ENCODE peak calls at places on chromosomes 13 and 19, in four cellular contexts. C is H1, U is IMR-90, N is mesenchymal stem cell. D is an unnamed sample.

GRCh38 chr13:85693889-85694511 is 105.2 kb downstream of the SLITRK6 start:
- DNase-seq in C (no peak), U (peak), N (peak), D (no peak)

GRCh38 chr13:87259479-87260083 is 411.6 kb upstream of the SLITRK5 start:
- DNase-seq in C (no peak), U (no peak), N (peak), D (no peak)

GRCh38 chr13:25990801-25991200 is 61.0 kb downstream of the SHISA2 start:
- DNase-seq in N (peak), C (no peak), U (no peak), D (no peak)

GRCh38 chr13:78787189-78787588 is 128.2 kb upstream of the OBI1 start:
- DNase-seq in C (no peak), U (no peak), N (peak), D (no peak)

GRCh38 chr13:25037057-25037813 is 58.7 kb upstream of the PABPC3 start:
- DNase-seq in N (peak), U (peak), C (peak), D (peak)

GRCh38 chr13:44759723-44760360 is 183.7 kb upstream of the TSC22D1 start:
- DNase-seq in U (peak), N (peak), C (no peak), D (no peak)

GRCh38 chr19:29927944-29928669 is 13.9 kb upstream of the URI1 start:
- DNase-seq in N (no peak), U (no peak), C (no peak), D (no peak)

GRCh38 chr13:80083516-80084085 is 257.3 kb downstream of the SPRY2 start:
- DNase-seq in C (no peak), U (peak), N (peak), D (no peak)

GRCh38 chr19:45972081-45972943 is 1.4 kb downstream of the NOVA2 start:
- DNase-seq in C (peak), U (no peak), N (no peak), D (no peak)

GRCh38 chr13:51803018-51803417 is 945 bp downstream of the DHRS12 start:
- DNase-seq in U (no peak), N (no peak), C (no peak), D (no peak)

GRCh38 chr13:52406629-52407028 is 657 bp upstream of the THSD1 start:
- DNase-seq in N (no peak), C (no peak), U (no peak), D (no peak)

GRCh38 chr19:45505151-45505995 is 1.9 kb upstream of the VASP start:
- DNase-seq in C (no peak), U (peak), N (peak), D (no peak)

GRCh38 chr19:8610041-8610927 is at the start of gene ADAMTS10:
- DNase-seq in C (peak), N (no peak), U (peak), D (no peak)

GRCh38 chr19:35177377-35178274 is 23.1 kb downstream of the FXYD5 start:
- DNase-seq in U (no peak), C (no peak), N (no peak), D (no peak)

GRCh38 chr13:39254606-39255005 is 216.3 kb downstream of the NHLRC3 start:
- DNase-seq in C (no peak), U (no peak), N (no peak), D (no peak)

GRCh38 chr13:112102243-112102642 is 35.3 kb downstream of the SOX1 start:
- DNase-seq in N (no peak), U (no peak), C (peak), D (no peak)

GRCh38 chr19:13604902-13605586 is 98.8 kb upstream of the CACNA1A start:
- DNase-seq in N (no peak), C (no peak), U (no peak), D (no peak)

GRCh38 chr19:17011485-17011884 is 15.1 kb downstream of the CPAMD8 start:
- DNase-seq in U (no peak), C (no peak), N (no peak), D (no peak)

GRCh38 chr19:32018014-32018413 is 327.4 kb upstream of the ZNF507 start:
- DNase-seq in N (peak), C (peak), U (no peak), D (no peak)

GRCh38 chr13:49532593-49532992 is 36.8 kb downstream of the PHF11 start:
- DNase-seq in U (no peak), C (no peak), N (no peak), D (no peak)

GRCh38 chr19:23762884-23763711 is 4.4 kb upstream of the ZNF681 start:
- DNase-seq in N (peak), U (peak), C (peak), D (peak)

GRCh38 chr13:112877976-112878955 is 90.7 kb upstream of the MCF2L start:
- DNase-seq in N (no peak), U (no peak), C (no peak), D (no peak)

GRCh38 chr19:10820173-10820572 is 15.8 kb downstream of the TMED1 start:
- DNase-seq in C (no peak), U (no peak), N (no peak), D (no peak)

GRCh38 chr19:46714523-46715106 is 2.3 kb downstream of the PRKD2 start:
- DNase-seq in U (no peak), N (peak), C (peak), D (no peak)

GRCh38 chr19:743168-743687 is 7.7 kb upstream of the MISP start:
- DNase-seq in C (no peak), U (no peak), N (no peak), D (no peak)

GRCh38 chr19:2475018-2475701 is 767 bp upstream of the GADD45B start:
- DNase-seq in N (peak), U (peak), C (peak), D (no peak)

GRCh38 chr19:4986056-4986455 is 17.1 kb downstream of the KDM4B start:
- DNase-seq in N (no peak), C (no peak), U (no peak), D (no peak)
- H4K91ac ChIP-seq in N (no peak), C (no peak), U (no peak), D (no peak)

GRCh38 chr19:54128441-54128725 is 9.2 kb upstream of the CNOT3 start:
- DNase-seq in C (no peak), U (no peak), N (no peak), D (no peak)

GRCh38 chr19:54129617-54129996 is 8.0 kb upstream of the CNOT3 start:
- DNase-seq in N (no peak), C (no peak), U (no peak), D (no peak)

GRCh38 chr19:54125713-54126112 is 10.2 kb downstream of the PRPF31 start:
- DNase-seq in U (no peak), N (no peak), C (no peak), D (no peak)

GRCh38 chr19:54127688-54128440 is 9.7 kb upstream of the CNOT3 start:
- DNase-seq in C (no peak), N (no peak), U (no peak), D (no peak)

DNA sequence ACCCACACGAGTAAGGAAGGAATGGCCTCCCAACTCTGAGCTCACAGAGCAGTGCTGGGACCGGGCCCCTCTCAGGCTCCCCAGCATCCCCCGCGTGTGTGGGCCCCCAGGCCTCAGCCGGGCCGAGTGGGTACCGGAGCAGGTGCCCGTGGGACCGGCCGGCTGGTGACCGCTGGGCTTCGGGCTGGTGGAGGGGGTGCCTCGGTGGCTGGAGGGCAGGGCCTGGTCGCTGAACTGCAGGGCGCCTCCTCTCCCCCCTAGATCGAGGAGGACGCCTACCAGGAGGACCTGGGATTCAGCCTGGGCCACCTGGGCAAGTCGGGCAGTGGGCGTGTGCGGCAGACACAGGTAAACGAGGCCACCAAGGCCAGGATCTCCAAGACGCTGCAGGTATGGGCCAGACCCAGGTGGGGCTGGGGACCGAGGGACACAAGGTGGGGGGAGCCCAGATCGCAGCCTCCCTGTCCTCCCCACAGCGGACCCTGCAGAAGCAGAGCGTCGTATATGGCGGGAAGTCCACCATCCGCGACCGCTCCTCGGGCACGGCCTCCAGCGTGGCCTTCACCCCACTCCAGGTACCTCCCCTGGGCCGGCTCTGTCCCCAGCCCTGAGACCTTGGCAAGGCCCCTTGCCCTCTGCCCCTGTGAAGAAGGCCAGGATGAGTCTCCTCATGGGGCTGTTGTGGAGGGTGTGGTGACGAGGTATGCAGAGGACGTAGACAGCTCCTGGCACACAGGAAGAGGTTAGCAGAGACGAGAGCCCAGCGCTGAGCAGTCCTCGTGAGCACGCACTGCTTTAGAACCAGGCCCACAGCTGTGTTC is 8.6 kb upstream of the CNOT3 start:
- DNase-seq in U (no peak), C (no peak), N (no peak), D (no peak)
- H2BK5ac ChIP-seq in U (no peak), C (no peak), N (no peak), D (no peak)

DNA sequence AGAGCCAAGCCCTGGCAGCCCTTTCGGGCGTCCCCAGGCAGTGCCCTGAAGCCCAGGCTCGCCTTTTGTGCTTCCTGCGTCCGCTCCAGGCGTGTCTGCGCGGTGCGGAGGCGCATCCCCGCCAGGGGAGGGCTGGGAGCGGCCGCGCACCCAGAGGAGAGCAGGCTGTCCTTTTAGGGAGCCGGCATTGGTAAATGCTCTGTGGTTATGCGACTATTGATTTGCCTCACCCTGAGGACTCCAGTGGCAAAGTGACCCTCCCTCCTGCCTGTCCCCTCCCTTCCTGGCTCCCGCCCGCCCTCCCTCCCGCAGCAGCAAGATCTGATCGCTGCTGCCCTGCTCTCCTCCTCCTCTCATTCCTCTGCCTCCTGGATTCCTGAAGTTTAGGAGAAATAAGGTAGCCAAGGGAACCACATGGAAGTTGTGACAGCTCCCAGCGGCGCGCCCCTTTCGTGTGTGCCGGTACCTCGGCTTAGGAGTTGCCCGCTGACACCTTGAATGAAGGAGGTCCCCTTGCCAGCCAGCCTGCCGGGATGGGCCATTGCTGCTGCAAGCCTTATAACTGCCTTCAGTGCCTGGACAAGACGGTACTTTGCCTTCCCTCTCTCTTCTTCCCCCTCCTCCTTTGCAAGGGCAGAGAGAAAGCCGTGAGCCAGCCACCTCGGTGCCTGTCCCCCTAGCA is 167.0 kb downstream of the SLC7A1 start:
- DNase-seq in U (no peak), N (peak), C (peak), D (peak)
- H3K27ac ChIP-seq in U (no peak), N (no peak), C (no peak), D (no peak)

DNA sequence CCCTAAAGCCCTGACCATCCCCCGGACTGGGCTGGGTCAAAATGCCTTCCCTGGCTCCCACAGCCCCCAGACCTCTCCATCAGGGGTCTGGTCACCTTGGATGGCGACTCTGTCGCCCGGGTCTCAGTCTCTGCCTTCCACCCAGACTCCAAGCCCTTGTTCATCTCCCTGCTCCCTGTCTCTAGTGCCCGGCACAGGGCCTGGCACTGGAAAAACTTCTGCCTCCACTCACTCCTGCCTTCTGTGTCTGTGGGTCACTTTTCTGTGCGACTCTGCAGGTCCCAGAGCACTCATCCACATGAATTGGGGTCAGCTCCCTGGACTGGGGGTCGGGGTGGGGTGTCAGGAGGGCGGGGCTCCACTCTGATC is 1.1 kb downstream of the ZNF787 start:
- DNase-seq in N (no peak), U (no peak), C (no peak), D (no peak)
- H4K91ac ChIP-seq in N (peak), U (peak), C (peak), D (no peak)

DNA sequence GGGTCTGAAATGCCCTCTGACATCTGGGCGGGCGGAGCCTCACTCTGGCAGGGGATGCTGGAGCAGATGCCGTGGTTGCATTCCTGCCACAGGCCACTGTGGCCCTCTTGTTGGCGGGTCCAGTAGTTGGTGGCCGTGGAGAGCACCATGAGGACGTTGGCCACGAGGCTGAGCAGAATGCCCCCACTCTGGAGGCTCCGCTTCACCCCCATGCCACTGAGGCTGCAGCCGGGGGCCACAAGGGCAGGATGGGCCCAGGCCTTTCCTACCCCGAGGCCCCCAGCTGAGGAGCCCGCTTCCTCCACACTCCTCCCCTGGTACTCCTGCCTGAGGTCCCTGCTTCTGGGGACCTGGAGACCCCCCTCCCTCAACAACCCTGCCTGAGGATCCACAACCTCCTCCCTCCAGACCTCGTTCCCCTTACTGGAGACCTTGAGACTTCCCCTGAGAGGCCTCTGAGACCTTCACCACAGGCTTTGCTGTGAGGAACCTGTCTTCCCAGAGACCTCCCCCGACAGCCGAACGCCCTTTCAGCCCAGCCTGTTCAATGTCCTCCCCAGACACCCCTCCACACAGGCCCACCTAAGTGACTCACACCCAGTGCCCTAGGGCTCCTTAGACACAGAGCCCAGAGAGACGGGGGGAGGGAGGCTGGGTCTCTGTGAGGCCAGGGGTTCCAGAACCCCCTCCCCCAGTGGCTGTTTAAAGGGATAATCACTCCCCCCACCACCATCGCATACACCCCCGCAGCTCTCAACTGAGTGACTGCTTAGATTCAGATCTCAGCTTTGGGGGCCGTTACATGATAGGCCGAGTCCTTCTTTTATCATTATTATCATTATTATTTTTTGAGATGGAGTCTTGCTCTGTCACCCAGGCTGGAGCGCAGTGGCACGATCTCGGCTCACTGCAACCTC is at the start of gene CLDND2:
- DNase-seq in N (no peak), U (no peak), C (peak), D (no peak)
- H2BK5ac ChIP-seq in N (peak), U (peak), C (peak), D (peak)

D was measured in neuronal stem cell.